ENCODE peak calls at places on chromosomes 1 and 21, in seven cellular contexts. One of them, this sample, is unnamed.

GRCh38 chr1:3740752-3741151 is 11.5 kb upstream of the CCDC27 start:
- DNase-seq in BE2C: no peak
- DNase-seq in ascending aorta: no peak
- DNase-seq in HFFc6: no peak
- DNase-seq in fibroblast of lung: no peak
- DNase-seq in foreskin fibroblast: no peak
- DNase-seq in left ventricle myocardium inferior: no peak
- DNase-seq in this sample: no peak

GRCh38 chr1:237921290-237921689 is 30.6 kb upstream of the ZP4 start:
- DNase-seq in BE2C: no peak
- DNase-seq in ascending aorta: no peak
- DNase-seq in HFFc6: no peak
- DNase-seq in fibroblast of lung: no peak
- DNase-seq in foreskin fibroblast: no peak
- DNase-seq in left ventricle myocardium inferior: no peak
- DNase-seq in this sample: no peak

GRCh38 chr1:53393325-53393792 is 65.5 kb upstream of the LRP8 start:
- DNase-seq in BE2C: peak; percentile 69
- DNase-seq in ascending aorta: peak; percentile 83
- DNase-seq in HFFc6: peak; percentile 52
- DNase-seq in fibroblast of lung: peak; percentile 44
- DNase-seq in foreskin fibroblast: peak; percentile 50
- DNase-seq in left ventricle myocardium inferior: peak; percentile 73
- DNase-seq in this sample: no peak

GRCh38 chr1:211788626-211789025 is 41.9 kb downstream of the LPGAT1 start:
- DNase-seq in BE2C: no peak
- DNase-seq in ascending aorta: no peak
- DNase-seq in HFFc6: no peak
- DNase-seq in fibroblast of lung: no peak
- DNase-seq in foreskin fibroblast: no peak
- DNase-seq in left ventricle myocardium inferior: no peak
- DNase-seq in this sample: no peak

GRCh38 chr21:16891821-16892220 is 621.0 kb upstream of the CXADR start:
- DNase-seq in BE2C: no peak
- DNase-seq in ascending aorta: no peak
- DNase-seq in HFFc6: peak; percentile 12
- DNase-seq in fibroblast of lung: peak; percentile 97
- DNase-seq in foreskin fibroblast: peak; percentile 68
- DNase-seq in left ventricle myocardium inferior: no peak
- DNase-seq in this sample: peak; percentile 53

GRCh38 chr1:1782399-1783221 is 4.3 kb upstream of the NADK start:
- DNase-seq in BE2C: no peak
- DNase-seq in ascending aorta: peak; percentile 85
- DNase-seq in HFFc6: peak; percentile 32
- DNase-seq in fibroblast of lung: peak; percentile 52
- DNase-seq in foreskin fibroblast: peak; percentile 60
- DNase-seq in left ventricle myocardium inferior: peak; percentile 70
- DNase-seq in this sample: no peak

GRCh38 chr21:31623664-31624063 is 35.8 kb upstream of the SOD1 start:
- DNase-seq in BE2C: no peak
- DNase-seq in ascending aorta: no peak
- DNase-seq in HFFc6: no peak
- DNase-seq in fibroblast of lung: no peak
- DNase-seq in foreskin fibroblast: no peak
- DNase-seq in left ventricle myocardium inferior: no peak
- DNase-seq in this sample: no peak

GRCh38 chr21:44262338-44263048 is 796 bp upstream of the DNMT3L start:
- DNase-seq in BE2C: no peak
- DNase-seq in ascending aorta: no peak
- DNase-seq in HFFc6: no peak
- DNase-seq in fibroblast of lung: no peak
- DNase-seq in foreskin fibroblast: no peak
- DNase-seq in left ventricle myocardium inferior: no peak
- DNase-seq in this sample: no peak

GRCh38 chr1:177355575-177355974 is 184.8 kb downstream of the BRINP2 start:
- DNase-seq in BE2C: no peak
- DNase-seq in ascending aorta: no peak
- DNase-seq in HFFc6: no peak
- DNase-seq in fibroblast of lung: peak; percentile 9
- DNase-seq in foreskin fibroblast: no peak
- DNase-seq in left ventricle myocardium inferior: no peak
- DNase-seq in this sample: no peak

GRCh38 chr1:18211764-18212163 is 104.2 kb downstream of the IGSF21 start:
- DNase-seq in BE2C: no peak
- DNase-seq in ascending aorta: no peak
- DNase-seq in HFFc6: no peak
- DNase-seq in fibroblast of lung: no peak
- DNase-seq in foreskin fibroblast: no peak
- DNase-seq in left ventricle myocardium inferior: no peak
- DNase-seq in this sample: no peak

GRCh38 chr1:47371016-47371517 is 37.5 kb downstream of the CMPK1 start:
- DNase-seq in BE2C: no peak
- DNase-seq in ascending aorta: no peak
- DNase-seq in HFFc6: no peak
- DNase-seq in fibroblast of lung: peak; percentile 59
- DNase-seq in foreskin fibroblast: no peak
- DNase-seq in left ventricle myocardium inferior: no peak
- DNase-seq in this sample: no peak

GRCh38 chr1:91732291-91732953 is 153.5 kb downstream of the TGFBR3 start:
- DNase-seq in BE2C: no peak
- DNase-seq in ascending aorta: no peak
- DNase-seq in HFFc6: peak; percentile 81
- DNase-seq in fibroblast of lung: peak; percentile 90
- DNase-seq in foreskin fibroblast: peak; percentile 77
- DNase-seq in left ventricle myocardium inferior: no peak
- DNase-seq in this sample: peak; percentile 31

GRCh38 chr1:192809286-192810252 is 730 bp downstream of the RGS2 start:
- DNase-seq in BE2C: peak; percentile 46
- DNase-seq in ascending aorta: peak; percentile 72
- DNase-seq in HFFc6: peak; percentile 59
- DNase-seq in fibroblast of lung: peak; percentile 68
- DNase-seq in foreskin fibroblast: peak; percentile 47
- DNase-seq in left ventricle myocardium inferior: peak; percentile 25
- DNase-seq in this sample: no peak

GRCh38 chr1:162626089-162626488 is 6.2 kb upstream of the DDR2 start:
- DNase-seq in BE2C: no peak
- DNase-seq in ascending aorta: no peak
- DNase-seq in HFFc6: no peak
- DNase-seq in fibroblast of lung: no peak
- DNase-seq in foreskin fibroblast: no peak
- DNase-seq in left ventricle myocardium inferior: no peak
- DNase-seq in this sample: no peak

GRCh38 chr1:201291917-201292316 is 8.6 kb downstream of the PKP1 start:
- DNase-seq in BE2C: no peak
- DNase-seq in ascending aorta: no peak
- DNase-seq in HFFc6: no peak
- DNase-seq in fibroblast of lung: no peak
- DNase-seq in foreskin fibroblast: no peak
- DNase-seq in left ventricle myocardium inferior: no peak
- DNase-seq in this sample: no peak

GRCh38 chr1:172390620-172391491 is 29.6 kb upstream of the C1orf105 start:
- DNase-seq in BE2C: no peak
- DNase-seq in ascending aorta: no peak
- DNase-seq in HFFc6: peak; percentile 21
- DNase-seq in fibroblast of lung: no peak
- DNase-seq in foreskin fibroblast: peak; percentile 62
- DNase-seq in left ventricle myocardium inferior: no peak
- DNase-seq in this sample: peak; percentile 47

GRCh38 chr1:107394301-107394700 is 253.5 kb downstream of the NTNG1 start:
- DNase-seq in BE2C: no peak
- DNase-seq in ascending aorta: no peak
- DNase-seq in HFFc6: no peak
- DNase-seq in fibroblast of lung: no peak
- DNase-seq in foreskin fibroblast: no peak
- DNase-seq in left ventricle myocardium inferior: no peak
- DNase-seq in this sample: no peak

GRCh38 chr1:61498342-61498741 is 226.6 kb downstream of the TM2D1 start:
- DNase-seq in BE2C: no peak
- DNase-seq in ascending aorta: no peak
- DNase-seq in HFFc6: no peak
- DNase-seq in fibroblast of lung: no peak
- DNase-seq in foreskin fibroblast: no peak
- DNase-seq in left ventricle myocardium inferior: no peak
- DNase-seq in this sample: no peak

GRCh38 chr1:205199090-205199930 is 12.2 kb downstream of the DSTYK start:
- DNase-seq in BE2C: no peak
- DNase-seq in ascending aorta: no peak
- DNase-seq in HFFc6: peak; percentile 53
- DNase-seq in fibroblast of lung: peak; percentile 21
- DNase-seq in foreskin fibroblast: peak; percentile 39
- DNase-seq in left ventricle myocardium inferior: no peak
- DNase-seq in this sample: peak; percentile 34

GRCh38 chr1:29240400-29240837 is 4.1 kb downstream of the PTPRU start:
- DNase-seq in BE2C: peak; percentile 15
- DNase-seq in ascending aorta: no peak
- DNase-seq in HFFc6: no peak
- DNase-seq in fibroblast of lung: no peak
- DNase-seq in foreskin fibroblast: no peak
- DNase-seq in left ventricle myocardium inferior: no peak
- DNase-seq in this sample: no peak

GRCh38 chr1:248841702-248842395 is 3.8 kb downstream of the ZNF672 start:
- DNase-seq in BE2C: peak; percentile 60
- DNase-seq in ascending aorta: peak; percentile 67
- DNase-seq in HFFc6: peak; percentile 48
- DNase-seq in fibroblast of lung: peak; percentile 46
- DNase-seq in foreskin fibroblast: peak; percentile 48
- DNase-seq in left ventricle myocardium inferior: no peak
- DNase-seq in this sample: no peak

GRCh38 chr1:41369531-41369930 is 8.3 kb downstream of the FOXO6 start:
- DNase-seq in BE2C: no peak
- DNase-seq in ascending aorta: no peak
- DNase-seq in HFFc6: no peak
- DNase-seq in fibroblast of lung: no peak
- DNase-seq in foreskin fibroblast: no peak
- DNase-seq in left ventricle myocardium inferior: no peak
- DNase-seq in this sample: no peak
- TF ChIP-seq CTCF in BE2C: no peak
- TF ChIP-seq CTCF in ascending aorta: no peak
- TF ChIP-seq CTCF in HFFc6: no peak
- TF ChIP-seq CTCF in fibroblast of lung: no peak
- TF ChIP-seq CTCF in foreskin fibroblast: no peak
- TF ChIP-seq CTCF in left ventricle myocardium inferior: no peak
- TF ChIP-seq CTCF in this sample: no peak

DNA sequence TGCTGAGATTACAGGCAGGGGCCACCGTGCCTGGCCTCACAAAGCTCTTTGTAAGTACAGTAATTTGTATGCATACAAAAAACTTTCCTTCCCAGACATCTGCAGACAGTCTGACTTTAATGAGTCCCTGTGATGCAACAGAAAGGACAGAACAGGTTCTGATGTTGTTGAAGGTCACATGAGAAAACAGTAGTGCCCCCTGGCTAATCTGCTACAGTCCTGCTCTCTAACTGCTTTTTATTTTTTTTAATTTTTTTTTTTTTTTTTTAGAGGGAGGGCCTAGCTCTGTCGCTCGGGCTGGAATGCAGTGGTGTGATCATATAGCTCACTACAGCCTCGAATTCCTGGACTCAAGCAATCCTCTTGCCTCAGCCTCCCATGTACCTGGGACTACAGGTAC is 36.7 kb downstream of the ACBD3 start:
- DNase-seq in BE2C: no peak
- DNase-seq in ascending aorta: no peak
- DNase-seq in HFFc6: peak; percentile 33
- DNase-seq in fibroblast of lung: no peak
- DNase-seq in foreskin fibroblast: no peak
- DNase-seq in left ventricle myocardium inferior: no peak
- DNase-seq in this sample: no peak
- TF ChIP-seq CTCF in BE2C: peak; percentile 14
- TF ChIP-seq CTCF in ascending aorta: no peak
- TF ChIP-seq CTCF in HFFc6: peak; percentile 24
- TF ChIP-seq CTCF in fibroblast of lung: peak; percentile 15
- TF ChIP-seq CTCF in foreskin fibroblast: no peak
- TF ChIP-seq CTCF in left ventricle myocardium inferior: no peak
- TF ChIP-seq CTCF in this sample: peak; percentile 30

DNA sequence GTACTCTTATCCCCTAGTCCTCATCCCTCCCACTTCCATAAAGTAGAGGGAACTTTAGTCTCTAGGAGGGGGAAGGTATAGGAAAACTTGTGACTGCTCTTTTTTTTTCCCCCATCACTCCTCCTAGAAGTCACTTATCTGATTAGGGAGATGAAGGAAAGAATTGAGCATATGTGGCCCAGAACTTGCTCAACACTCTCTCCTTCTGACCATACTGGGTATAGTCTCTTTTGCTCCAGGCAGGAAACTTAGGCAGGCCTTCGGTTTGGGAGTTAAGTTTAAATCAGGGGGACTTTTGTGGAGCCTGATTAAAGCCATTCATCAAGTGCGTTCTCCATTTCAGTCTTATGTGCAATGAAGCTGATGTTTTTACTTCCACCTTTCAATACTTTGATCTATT is 5.8 kb downstream of the UBE2U start:
- DNase-seq in BE2C: no peak
- DNase-seq in ascending aorta: no peak
- DNase-seq in HFFc6: peak; percentile 6
- DNase-seq in fibroblast of lung: no peak
- DNase-seq in foreskin fibroblast: no peak
- DNase-seq in left ventricle myocardium inferior: no peak
- DNase-seq in this sample: no peak
- TF ChIP-seq CTCF in BE2C: peak; percentile 10
- TF ChIP-seq CTCF in ascending aorta: no peak
- TF ChIP-seq CTCF in HFFc6: no peak
- TF ChIP-seq CTCF in fibroblast of lung: peak; percentile 6
- TF ChIP-seq CTCF in foreskin fibroblast: peak; percentile 21
- TF ChIP-seq CTCF in left ventricle myocardium inferior: no peak
- TF ChIP-seq CTCF in this sample: no peak

DNA sequence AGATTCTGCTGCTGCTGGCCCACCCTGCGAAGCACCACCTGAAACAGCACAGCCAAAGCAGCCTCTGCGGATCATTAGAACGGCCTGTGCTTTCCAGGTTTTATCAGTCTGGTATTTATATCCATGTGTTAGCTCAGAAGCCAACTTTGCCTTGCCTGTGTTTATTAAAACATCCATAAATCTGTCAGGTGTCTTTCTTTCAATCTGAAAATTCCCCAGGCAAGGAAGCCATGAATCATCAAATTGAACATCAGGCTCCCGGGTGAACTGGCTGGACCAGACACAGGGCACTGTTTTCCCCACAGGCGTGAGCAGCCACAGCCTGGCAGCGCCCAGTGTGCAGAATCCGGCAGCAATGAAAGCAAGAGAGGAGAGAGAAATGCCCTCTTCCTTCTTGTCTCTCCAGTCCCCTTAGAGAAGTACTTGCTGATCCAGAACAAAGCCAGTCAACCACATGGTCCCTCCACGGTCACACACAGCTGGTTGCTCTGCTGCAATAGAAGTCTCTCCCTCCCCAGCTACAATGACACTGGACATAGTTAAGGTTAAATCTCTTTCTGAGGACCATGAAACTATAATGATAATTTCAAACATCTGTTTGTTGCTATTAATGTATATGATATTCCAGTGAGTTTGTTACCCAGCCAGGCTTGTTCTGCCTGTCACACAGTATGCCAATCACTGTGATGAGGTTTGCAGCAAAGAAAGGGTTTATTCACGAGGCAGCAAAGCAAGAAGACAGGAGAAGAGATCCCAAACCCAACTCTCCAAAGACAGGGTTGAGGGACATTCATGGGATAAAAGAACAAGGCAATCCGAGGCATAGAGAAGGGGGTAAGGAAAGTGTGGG is 212.1 kb upstream of the FMN2 start:
- DNase-seq in BE2C: peak; percentile 84
- DNase-seq in ascending aorta: no peak
- DNase-seq in HFFc6: no peak
- DNase-seq in fibroblast of lung: no peak
- DNase-seq in foreskin fibroblast: no peak
- DNase-seq in left ventricle myocardium inferior: no peak
- DNase-seq in this sample: no peak
- TF ChIP-seq CTCF in BE2C: no peak
- TF ChIP-seq CTCF in ascending aorta: no peak
- TF ChIP-seq CTCF in HFFc6: no peak
- TF ChIP-seq CTCF in fibroblast of lung: no peak
- TF ChIP-seq CTCF in foreskin fibroblast: no peak
- TF ChIP-seq CTCF in left ventricle myocardium inferior: no peak
- TF ChIP-seq CTCF in this sample: no peak

This sample was measured in BJ.